ENCODE peak calls at places on chromosomes 12 and 14, in four cellular contexts. One of them, this sample, is unnamed.

GRCh38 chr14:73850940-73851339 is 691 bp upstream of the PTGR2 start:
- DNase-seq in Peyer's patch: no peak
- DNase-seq in ovary: no peak
- DNase-seq in astrocyte: no peak
- DNase-seq in this sample: no peak

GRCh38 chr12:57724003-57724935 is 14.3 kb downstream of the AGAP2 start:
- DNase-seq in astrocyte: no peak
- DNase-seq in Peyer's patch: peak
- DNase-seq in ovary: no peak
- DNase-seq in this sample: no peak

GRCh38 chr12:253116-253831 is 9.4 kb downstream of the SLC6A13 start:
- DNase-seq in astrocyte: no peak
- DNase-seq in ovary: no peak
- DNase-seq in Peyer's patch: no peak
- DNase-seq in this sample: no peak

GRCh38 chr14:37234222-37234621 is 36.5 kb downstream of the MIPOL1 start:
- DNase-seq in Peyer's patch: no peak
- DNase-seq in ovary: no peak
- DNase-seq in astrocyte: no peak
- DNase-seq in this sample: no peak

GRCh38 chr12:70197362-70197744 is 45.9 kb upstream of the CNOT2 start:
- DNase-seq in Peyer's patch: no peak
- DNase-seq in astrocyte: no peak
- DNase-seq in ovary: no peak
- DNase-seq in this sample: no peak

GRCh38 chr12:43057561-43057960 is 468.0 kb upstream of the PRICKLE1 start:
- DNase-seq in ovary: no peak
- DNase-seq in astrocyte: peak
- DNase-seq in Peyer's patch: no peak
- DNase-seq in this sample: no peak

GRCh38 chr14:104749111-104749649 is 3.8 kb upstream of the SIVA1 start:
- DNase-seq in ovary: no peak
- DNase-seq in astrocyte: peak
- DNase-seq in Peyer's patch: peak
- DNase-seq in this sample: no peak

GRCh38 chr12:93146278-93146939 is 217.3 kb upstream of the EEA1 start:
- DNase-seq in astrocyte: peak
- DNase-seq in Peyer's patch: no peak
- DNase-seq in ovary: no peak
- DNase-seq in this sample: no peak

GRCh38 chr12:63948211-63948610 is 103.7 kb downstream of the SRGAP1 start:
- DNase-seq in astrocyte: no peak
- DNase-seq in ovary: no peak
- DNase-seq in Peyer's patch: no peak
- DNase-seq in this sample: no peak

GRCh38 chr14:70638416-70638815 is 3.3 kb upstream of the TTC9 start:
- DNase-seq in Peyer's patch: no peak
- DNase-seq in ovary: no peak
- DNase-seq in astrocyte: no peak
- DNase-seq in this sample: no peak

GRCh38 chr12:53453953-53454640 is 2.2 kb downstream of the PCBP2 start:
- DNase-seq in astrocyte: no peak
- DNase-seq in ovary: no peak
- DNase-seq in Peyer's patch: no peak
- DNase-seq in this sample: no peak

GRCh38 chr14:73759183-73759713 is 45.1 kb upstream of the PNMA1 start:
- DNase-seq in ovary: peak
- DNase-seq in astrocyte: peak
- DNase-seq in Peyer's patch: peak
- DNase-seq in this sample: peak

GRCh38 chr14:51651388-51652167 is at the start of gene FRMD6:
- DNase-seq in Peyer's patch: peak
- DNase-seq in ovary: peak
- DNase-seq in astrocyte: peak
- DNase-seq in this sample: peak

GRCh38 chr12:54232790-54233189 is 44.0 kb upstream of the SMUG1 start:
- DNase-seq in ovary: no peak
- DNase-seq in Peyer's patch: no peak
- DNase-seq in astrocyte: peak
- DNase-seq in this sample: no peak

GRCh38 chr14:56874375-56874774 is 64.1 kb upstream of the OTX2 start:
- DNase-seq in Peyer's patch: peak
- DNase-seq in astrocyte: no peak
- DNase-seq in ovary: no peak
- DNase-seq in this sample: peak

GRCh38 chr12:87344699-87345098 is 684.5 kb downstream of the C12orf50 start:
- DNase-seq in Peyer's patch: no peak
- DNase-seq in astrocyte: no peak
- DNase-seq in ovary: no peak
- DNase-seq in this sample: no peak

GRCh38 chr14:50892255-50892654 is 20.4 kb downstream of the ABHD12B start:
- DNase-seq in Peyer's patch: no peak
- DNase-seq in astrocyte: no peak
- DNase-seq in ovary: no peak
- DNase-seq in this sample: no peak

GRCh38 chr12:115343008-115343407 is 659.0 kb upstream of the TBX3 start:
- DNase-seq in ovary: no peak
- DNase-seq in astrocyte: no peak
- DNase-seq in Peyer's patch: no peak
- DNase-seq in this sample: no peak

GRCh38 chr12:4270016-4270669 is 3.4 kb upstream of the CCND2 start:
- DNase-seq in ovary: no peak
- DNase-seq in astrocyte: no peak
- DNase-seq in Peyer's patch: peak
- DNase-seq in this sample: no peak

GRCh38 chr12:110349521-110350151 is 53.9 kb downstream of the ANAPC7 start:
- DNase-seq in ovary: no peak
- DNase-seq in Peyer's patch: peak
- DNase-seq in astrocyte: no peak
- DNase-seq in this sample: no peak

GRCh38 chr12:126772171-126772864 is 1494.7 kb upstream of the TMEM132C start:
- DNase-seq in ovary: no peak
- DNase-seq in Peyer's patch: peak
- DNase-seq in astrocyte: peak
- DNase-seq in this sample: peak

GRCh38 chr12:118119449-118119879 is 15.7 kb upstream of the VSIG10 start:
- DNase-seq in Peyer's patch: no peak
- DNase-seq in ovary: no peak
- DNase-seq in astrocyte: no peak
- DNase-seq in this sample: no peak
- TF ChIP-seq CTCF in Peyer's patch: no peak
- TF ChIP-seq CTCF in ovary: no peak
- TF ChIP-seq CTCF in astrocyte: no peak
- TF ChIP-seq CTCF in this sample: no peak

GRCh38 chr12:132414634-132415340 is 75.2 kb upstream of the FBRSL1 start:
- DNase-seq in astrocyte: peak
- DNase-seq in ovary: peak
- DNase-seq in Peyer's patch: peak
- DNase-seq in this sample: peak

GRCh38 chr12:132415456-132416120 is 74.4 kb upstream of the FBRSL1 start:
- DNase-seq in Peyer's patch: no peak
- DNase-seq in astrocyte: no peak
- DNase-seq in ovary: no peak
- DNase-seq in this sample: no peak

GRCh38 chr12:132411457-132411856 is 78.5 kb upstream of the FBRSL1 start:
- DNase-seq in Peyer's patch: no peak
- DNase-seq in ovary: no peak
- DNase-seq in astrocyte: no peak
- DNase-seq in this sample: no peak

GRCh38 chr12:132416121-132416673 is 73.8 kb upstream of the FBRSL1 start:
- DNase-seq in Peyer's patch: no peak
- DNase-seq in astrocyte: no peak
- DNase-seq in ovary: no peak
- DNase-seq in this sample: no peak

GRCh38 chr12:132413931-132414588 is 75.9 kb upstream of the FBRSL1 start:
- DNase-seq in ovary: no peak
- DNase-seq in astrocyte: no peak
- DNase-seq in Peyer's patch: no peak
- DNase-seq in this sample: no peak
- TF ChIP-seq CTCF in ovary: no peak
- TF ChIP-seq CTCF in astrocyte: peak
- TF ChIP-seq CTCF in Peyer's patch: peak
- TF ChIP-seq CTCF in this sample: peak

DNA sequence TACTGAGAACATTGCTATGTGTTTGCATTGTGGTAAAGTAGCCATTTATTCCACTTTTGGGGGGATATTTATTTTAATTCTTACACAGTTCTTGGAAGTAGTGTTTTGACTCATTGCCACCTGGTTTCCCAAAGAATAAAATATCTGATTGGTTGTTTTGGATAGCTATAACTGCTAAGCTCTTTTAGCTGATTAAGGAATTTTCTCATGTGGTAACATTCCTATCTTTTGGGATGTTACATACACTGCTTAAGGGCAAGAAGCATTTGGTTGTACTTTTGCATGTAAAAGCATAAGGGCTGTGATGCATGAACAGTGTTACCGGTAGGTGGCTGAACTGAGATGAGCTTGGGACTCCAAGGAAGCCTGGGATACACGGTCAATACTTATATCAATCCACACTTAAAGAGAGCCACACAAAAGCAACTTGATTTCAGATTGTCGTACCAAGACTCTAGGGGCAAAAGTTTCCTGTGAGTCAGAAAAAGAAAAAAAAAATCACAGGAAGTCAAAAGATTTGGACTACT is 71.4 kb upstream of the PRKD1 start:
- DNase-seq in astrocyte: no peak
- DNase-seq in ovary: no peak
- DNase-seq in Peyer's patch: no peak
- DNase-seq in this sample: no peak
- TF ChIP-seq CTCF in astrocyte: no peak
- TF ChIP-seq CTCF in ovary: no peak
- TF ChIP-seq CTCF in Peyer's patch: no peak
- TF ChIP-seq CTCF in this sample: no peak

GRCh38 chr12:94710933-94711332 is 60.6 kb upstream of the TMCC3 start:
- DNase-seq in astrocyte: no peak
- DNase-seq in ovary: no peak
- DNase-seq in Peyer's patch: peak
- DNase-seq in this sample: no peak
- TF ChIP-seq CTCF in astrocyte: peak
- TF ChIP-seq CTCF in ovary: no peak
- TF ChIP-seq CTCF in Peyer's patch: peak
- TF ChIP-seq CTCF in this sample: peak

DNA sequence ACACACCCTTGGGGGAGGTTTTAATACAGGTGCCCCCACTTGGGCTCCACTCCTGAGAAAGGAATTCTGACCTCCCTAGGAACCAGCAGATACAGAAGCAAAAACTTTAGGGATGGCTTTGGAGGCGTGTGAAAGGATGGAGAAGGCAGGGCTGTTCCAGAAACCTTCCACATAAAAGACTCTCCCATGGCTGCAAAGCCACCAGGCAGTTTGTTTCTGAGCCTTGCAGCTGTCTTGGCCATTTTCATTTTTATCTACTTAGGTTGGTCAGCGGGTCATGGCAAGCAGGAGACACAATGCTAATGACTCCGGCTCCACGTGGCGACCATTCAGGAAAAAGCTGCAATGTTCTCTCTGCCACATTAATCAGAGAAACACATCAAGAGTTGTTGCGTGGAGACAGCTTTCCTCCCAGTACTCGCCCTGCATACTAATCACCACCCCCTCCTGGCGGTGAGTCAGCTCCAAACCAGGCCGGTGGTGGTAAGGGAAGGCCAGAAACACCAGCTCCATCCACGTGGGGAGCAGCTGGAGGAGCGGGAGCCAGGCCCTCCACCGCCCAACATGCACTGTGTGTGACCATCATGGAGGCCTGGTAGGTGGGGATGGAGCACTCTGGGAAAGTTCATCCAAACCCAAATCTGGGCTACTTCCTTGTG is 30.9 kb upstream of the IRF2BPL start:
- DNase-seq in Peyer's patch: no peak
- DNase-seq in ovary: no peak
- DNase-seq in astrocyte: peak
- DNase-seq in this sample: no peak
- TF ChIP-seq CTCF in Peyer's patch: peak
- TF ChIP-seq CTCF in ovary: no peak
- TF ChIP-seq CTCF in astrocyte: no peak
- TF ChIP-seq CTCF in this sample: peak

GRCh38 chr12:79121486-79121885 is 256.9 kb downstream of the SYT1 start:
- DNase-seq in ovary: no peak
- DNase-seq in Peyer's patch: no peak
- DNase-seq in astrocyte: no peak
- DNase-seq in this sample: no peak
- TF ChIP-seq CTCF in ovary: no peak
- TF ChIP-seq CTCF in Peyer's patch: no peak
- TF ChIP-seq CTCF in astrocyte: peak
- TF ChIP-seq CTCF in this sample: no peak

GRCh38 chr12:39502657-39503056 is 59.7 kb upstream of the KIF21A start:
- DNase-seq in ovary: no peak
- DNase-seq in astrocyte: no peak
- DNase-seq in Peyer's patch: no peak
- DNase-seq in this sample: no peak

GRCh38 chr12:39505025-39505424 is 62.1 kb upstream of the KIF21A start:
- DNase-seq in astrocyte: peak
- DNase-seq in Peyer's patch: no peak
- DNase-seq in ovary: no peak
- DNase-seq in this sample: no peak

GRCh38 chr12:39505562-39505961 is 62.6 kb upstream of the KIF21A start:
- DNase-seq in Peyer's patch: no peak
- DNase-seq in astrocyte: no peak
- DNase-seq in ovary: no peak
- DNase-seq in this sample: no peak

GRCh38 chr12:39499296-39499695 is 56.4 kb upstream of the KIF21A start:
- DNase-seq in ovary: no peak
- DNase-seq in Peyer's patch: no peak
- DNase-seq in astrocyte: no peak
- DNase-seq in this sample: no peak

DNA sequence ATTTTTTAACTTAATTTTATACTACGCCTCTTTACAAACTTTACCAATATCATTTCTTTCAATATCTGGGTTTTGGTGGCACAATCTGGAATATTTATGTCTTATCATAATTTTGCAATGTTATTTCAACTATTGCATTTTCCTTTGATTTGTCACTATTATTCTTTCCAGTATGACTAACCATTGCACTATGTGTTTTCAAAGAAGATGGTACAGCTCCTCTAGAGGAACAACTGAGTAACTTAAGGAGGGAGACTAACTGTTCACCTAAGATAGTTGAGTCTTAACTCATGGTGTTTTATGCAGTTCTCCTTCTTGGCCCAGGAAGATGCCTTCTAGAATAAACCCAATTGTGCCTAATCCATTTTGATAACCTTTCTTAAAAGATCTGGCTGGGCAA is 60.5 kb upstream of the KIF21A start:
- DNase-seq in Peyer's patch: no peak
- DNase-seq in ovary: no peak
- DNase-seq in astrocyte: peak
- DNase-seq in this sample: no peak
- TF ChIP-seq CTCF in Peyer's patch: no peak
- TF ChIP-seq CTCF in ovary: no peak
- TF ChIP-seq CTCF in astrocyte: peak
- TF ChIP-seq CTCF in this sample: no peak

DNA sequence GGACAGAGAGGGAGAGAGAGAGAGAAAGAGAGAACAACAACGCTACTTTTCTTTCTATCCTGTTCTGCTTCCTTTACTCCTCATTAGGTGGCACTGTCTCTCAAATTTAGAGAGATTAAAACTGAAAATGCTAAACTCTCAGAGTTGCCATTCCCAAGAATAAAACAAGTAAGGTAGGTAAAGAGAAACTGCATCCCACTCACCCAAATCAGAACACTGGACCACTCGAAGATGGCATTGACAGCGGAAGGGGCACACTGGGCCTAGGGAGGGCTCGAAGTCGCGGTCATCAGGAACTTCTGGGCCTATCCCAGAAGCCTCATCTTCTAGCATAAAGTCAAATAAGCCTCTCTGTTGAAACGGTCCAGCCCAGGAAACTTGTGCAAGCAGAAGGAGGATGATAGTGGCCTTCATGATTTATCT is 4.5 kb downstream of the DCN start:
- DNase-seq in astrocyte: peak
- DNase-seq in Peyer's patch: no peak
- DNase-seq in ovary: peak
- DNase-seq in this sample: no peak
- TF ChIP-seq CTCF in astrocyte: peak
- TF ChIP-seq CTCF in Peyer's patch: peak
- TF ChIP-seq CTCF in ovary: peak
- TF ChIP-seq CTCF in this sample: peak

This sample was measured in GM13977.